ENCODE peak calls at places on chromosomes 4 and X, in nine cellular contexts. N is upper lobe of right lung, R is ovary, K is A549, G is foreskin keratinocyte, Y is tibial artery, P is DND-41, W is PC-3, D is upper lobe of left lung. L is an unnamed sample. For H3K4me1, the result is how much of the 10 kb centered on the place peaks cover.

GRCh38 chr4:99076292-99076976 is 12.2 kb downstream of the ADH5 start:
- DNase-seq in P (no peak), D (no peak), W (no peak), G (no peak), K (no peak), Y (no peak), N (no peak), R (no peak), L (no peak)

GRCh38 chr4:122896270-122896669 is 26.1 kb downstream of the NUDT6 start:
- DNase-seq in N (no peak), G (no peak), D (no peak), P (no peak), R (no peak), Y (no peak), W (no peak), K (no peak), L (no peak)

GRCh38 chr4:84666444-84666843 is 83.5 kb downstream of the CDS1 start:
- DNase-seq in P (no peak), W (no peak), G (no peak), R (no peak), Y (no peak), N (no peak), K (no peak), D (no peak), L (no peak)

GRCh38 chr4:55183926-55184599 is 58.7 kb upstream of the KDR start:
- DNase-seq in R (peak), D (no peak), Y (no peak), P (no peak), W (peak), N (no peak), K (peak), G (peak), L (peak)

GRCh38 chrX:9842541-9842940 is 56.3 kb downstream of the SHROOM2 start:
- DNase-seq in W (no peak), Y (no peak), P (peak), G (no peak), K (no peak), R (no peak), D (no peak), N (no peak), L (no peak)

GRCh38 chr4:109172301-109172700 is 130.2 kb downstream of the COL25A1 start:
- DNase-seq in W (no peak), K (no peak), G (no peak), Y (no peak), P (no peak), N (no peak), R (no peak), D (no peak), L (no peak)

GRCh38 chr4:24115101-24115500 is 225.3 kb upstream of the PPARGC1A start:
- DNase-seq in D (no peak), K (no peak), P (no peak), W (no peak), G (no peak), N (no peak), Y (no peak), R (no peak), L (no peak)

GRCh38 chr4:114012749-114013148 is 33.3 kb upstream of the ARSJ start:
- DNase-seq in W (peak), G (no peak), P (no peak), D (no peak), R (no peak), N (no peak), K (no peak), Y (no peak), L (no peak)

GRCh38 chrX:123322531-123322930 is 138.5 kb downstream of the GRIA3 start:
- DNase-seq in W (no peak), N (no peak), K (no peak), G (no peak), R (no peak), Y (no peak), D (no peak), P (no peak), L (no peak)

GRCh38 chr4:138494931-138495330 is 252.8 kb upstream of the SLC7A11 start:
- DNase-seq in K (peak), N (no peak), R (no peak), W (peak), Y (no peak), G (peak), P (peak), D (no peak), L (no peak)

GRCh38 chr4:18319456-18319855 is 297.9 kb upstream of the LCORL start:
- DNase-seq in Y (no peak), R (no peak), K (no peak), D (no peak), G (no peak), W (no peak), P (no peak), N (no peak), L (no peak)

GRCh38 chr4:145618210-145618911 is 824 bp upstream of the MMAA start:
- DNase-seq in Y (no peak), P (no peak), W (no peak), N (no peak), D (no peak), G (no peak), K (no peak), R (peak), L (no peak)

GRCh38 chrX:103356023-103356798 is at the start of gene TCEAL9:
- DNase-seq in Y (peak), K (peak), D (no peak), N (peak), W (peak), P (peak), R (peak), G (no peak), L (peak)

DNA sequence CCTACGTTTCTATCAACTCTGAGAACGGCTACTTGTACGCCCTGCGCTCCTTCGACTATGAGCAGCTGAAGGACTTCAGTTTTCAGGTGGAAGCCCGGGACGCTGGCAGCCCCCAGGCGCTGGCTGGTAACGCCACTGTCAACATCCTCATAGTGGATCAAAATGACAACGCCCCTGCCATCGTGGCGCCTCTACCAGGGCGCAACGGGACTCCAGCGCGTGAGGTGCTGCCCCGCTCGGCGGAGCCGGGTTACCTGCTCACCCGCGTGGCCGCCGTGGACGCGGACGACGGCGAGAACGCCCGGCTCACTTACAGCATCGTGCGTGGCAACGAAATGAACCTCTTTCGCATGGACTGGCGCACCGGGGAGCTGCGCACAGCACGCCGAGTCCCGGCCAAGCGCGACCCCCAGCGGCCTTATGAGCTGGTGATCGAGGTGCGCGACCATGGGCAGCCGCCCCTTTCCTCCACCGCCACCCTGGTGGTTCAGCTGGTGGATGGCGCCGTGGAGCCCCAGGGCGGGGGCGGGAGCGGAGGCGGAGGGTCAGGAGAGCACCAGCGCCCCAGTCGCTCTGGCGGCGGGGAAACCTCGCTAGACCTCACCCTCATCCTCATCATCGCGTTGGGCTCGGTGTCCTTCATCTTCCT is 2.7 kb downstream of the PCDH10 start:
- DNase-seq in Y (peak), W (no peak), R (no peak), D (peak), P (no peak), K (no peak), N (no peak), G (no peak), L (peak)
- TF ChIP-seq CTCF in Y (peak), W (no peak), R (no peak), D (no peak), P (no peak), K (no peak), N (no peak), G (no peak), L (no peak)

GRCh38 chrX:19793471-19793870 is 93.9 kb downstream of the SH3KBP1 start:
- DNase-seq in R (no peak), K (no peak), D (no peak), P (no peak), N (no peak), W (no peak), G (no peak), Y (no peak), L (no peak)
- H3K4me1 ChIP-seq in R (under half), K (under half), D (under half), P (under half), N (under half), W (under half), G (under half), Y (under half), L (under half)

GRCh38 chrX:17836830-17837229 is 24.3 kb downstream of the RAI2 start:
- DNase-seq in P (no peak), Y (no peak), W (no peak), G (no peak), N (no peak), K (no peak), R (no peak), D (no peak), L (no peak)

GRCh38 chrX:17844236-17844635 is 16.9 kb downstream of the RAI2 start:
- DNase-seq in W (no peak), D (no peak), K (no peak), N (no peak), G (no peak), P (no peak), R (no peak), Y (no peak), L (no peak)

GRCh38 chrX:17842769-17843525 is 18.2 kb downstream of the RAI2 start:
- DNase-seq in P (no peak), K (no peak), W (no peak), D (no peak), R (no peak), G (no peak), N (no peak), Y (no peak), L (no peak)

GRCh38 chrX:17833954-17834353 is 27.1 kb downstream of the RAI2 start:
- DNase-seq in N (no peak), K (no peak), Y (no peak), D (no peak), P (no peak), G (no peak), R (no peak), W (no peak), L (no peak)

DNA sequence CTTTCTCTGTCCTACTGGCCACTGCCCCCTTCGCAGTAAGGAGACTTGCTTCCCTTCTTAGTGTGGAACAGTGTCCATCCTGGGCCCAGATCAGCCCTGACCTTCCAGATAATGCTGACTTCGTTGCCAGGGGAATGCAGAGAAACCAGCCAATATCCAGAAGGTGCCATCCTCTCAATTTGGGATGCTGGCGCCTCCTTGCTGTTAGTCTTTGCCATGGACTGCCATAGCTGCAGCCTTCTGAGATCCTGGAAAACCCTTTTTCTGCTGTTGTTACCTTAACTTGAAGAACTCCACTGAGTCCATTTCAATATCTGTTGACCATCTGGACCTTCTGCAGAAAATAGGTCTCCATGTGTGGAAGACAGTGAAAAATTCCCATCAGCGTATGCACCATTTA is 21.8 kb downstream of the RAI2 start:
- DNase-seq in R (no peak), N (no peak), P (no peak), K (no peak), W (no peak), G (no peak), Y (no peak), D (no peak), L (no peak)
- TF ChIP-seq CTCF in R (no peak), N (no peak), P (no peak), K (no peak), W (peak), G (peak), Y (no peak), D (no peak), L (no peak)

DNA sequence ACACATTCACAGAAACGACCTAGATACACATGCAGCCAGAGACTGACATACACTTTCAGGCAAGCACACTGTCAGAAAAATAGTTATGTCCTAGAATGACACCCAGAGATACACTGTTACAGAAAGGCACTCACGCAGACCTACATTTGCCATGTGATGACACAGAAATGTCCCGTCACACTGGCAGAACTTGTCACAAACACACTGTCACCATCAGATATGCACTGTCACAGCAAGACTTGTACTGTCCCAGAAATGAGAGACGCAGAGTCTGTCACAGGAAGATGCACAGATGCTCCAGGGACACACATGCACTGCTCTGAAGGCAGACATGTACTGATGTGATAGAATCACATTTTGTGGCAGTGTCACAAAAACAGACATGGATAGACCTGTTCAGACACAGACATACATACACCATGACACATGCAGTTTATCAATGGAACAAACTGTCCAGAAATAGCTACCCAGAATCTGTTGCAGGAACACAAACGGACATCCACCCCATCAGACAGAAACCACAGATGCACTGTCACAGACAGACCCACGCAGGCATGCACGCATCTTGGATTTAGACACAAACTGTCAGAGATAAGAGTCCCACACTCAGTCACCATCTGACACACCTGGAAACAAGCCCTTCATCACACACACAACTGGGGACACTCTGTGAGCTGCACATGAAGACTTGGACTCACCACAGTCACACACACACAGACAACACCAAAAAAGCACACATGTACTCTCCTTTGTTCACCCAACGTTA is 1.3 kb upstream of the PIM2 start:
- DNase-seq in R (no peak), K (no peak), P (no peak), G (no peak), W (no peak), D (no peak), Y (no peak), N (no peak), L (no peak)
- H3K4me1 ChIP-seq in R (under half), K (under half), P (under half), G (under half), W (under half), D (under half), Y (under half), N (under half), L (under half)

GRCh38 chr4:44495136-44495535 is 46.5 kb upstream of the KCTD8 start:
- DNase-seq in N (no peak), G (peak), W (no peak), R (no peak), Y (no peak), K (no peak), D (no peak), P (no peak), L (no peak)

GRCh38 chr4:44493924-44494323 is 45.3 kb upstream of the KCTD8 start:
- DNase-seq in P (no peak), R (no peak), K (peak), G (no peak), Y (no peak), D (no peak), W (peak), N (no peak), L (no peak)
- TF ChIP-seq CTCF in P (peak), R (no peak), K (no peak), G (peak), Y (no peak), D (no peak), W (peak), N (no peak), L (no peak)

GRCh38 chr4:8103991-8104390 is 54.6 kb downstream of the ABLIM2 start:
- DNase-seq in Y (no peak), W (no peak), G (no peak), D (no peak), K (no peak), N (no peak), P (no peak), R (no peak), L (no peak)

GRCh38 chr4:8107146-8107657 is 51.4 kb downstream of the ABLIM2 start:
- DNase-seq in Y (no peak), D (no peak), K (no peak), G (no peak), W (no peak), R (no peak), N (no peak), P (no peak), L (no peak)

GRCh38 chr4:8106451-8107025 is 52.1 kb downstream of the ABLIM2 start:
- DNase-seq in D (no peak), P (no peak), R (no peak), K (no peak), G (no peak), Y (no peak), N (no peak), W (no peak), L (no peak)

GRCh38 chr4:8104491-8105302 is 53.9 kb downstream of the ABLIM2 start:
- DNase-seq in P (no peak), D (no peak), K (no peak), G (no peak), Y (no peak), N (no peak), W (no peak), R (no peak), L (no peak)

GRCh38 chr4:8105303-8106100 is 53.1 kb downstream of the ABLIM2 start:
- DNase-seq in K (no peak), W (no peak), N (no peak), Y (no peak), D (no peak), P (no peak), R (no peak), G (no peak), L (no peak)
- H3K4me1 ChIP-seq in K (under half), W (under half), N (under half), Y (under half), D (under half), P (under half), R (under half), G (under half), L (under half)

GRCh38 chr4:48905363-48906015 is 1.1 kb downstream of the OCIAD2 start:
- DNase-seq in W (peak), R (no peak), N (no peak), K (peak), D (no peak), Y (no peak), G (no peak), P (no peak), L (no peak)
- TF ChIP-seq CTCF in W (peak), R (no peak), N (no peak), K (no peak), D (no peak), Y (no peak), G (peak), P (no peak), L (no peak)

L was measured in suprapubic skin.